ENCODE peak calls at places on chromosome 10, in nine cellular contexts. F is transverse colon, N is GM23338, T is SK-N-SH, R is prostate gland, Z is spleen, B is breast epithelium, J is endothelial cell of umbilical vein, Y is stomach. U is an unnamed sample.

GRCh38 chr10:99983280-99983988 is 26.3 kb downstream of the DNMBP start:
- DNase-seq in Z (no peak), N (no peak), T (peak; percentile 73), F (no peak), J (peak; percentile 90), R (no peak), B (no peak), Y (no peak), U (peak; percentile 72)

GRCh38 chr10:91220954-91221696 is 662 bp downstream of the PCGF5 start:
- DNase-seq in B (no peak), T (no peak), Z (no peak), Y (peak; percentile 30), N (peak; percentile 47), F (peak; percentile 41), J (peak; percentile 41), R (peak; percentile 15), U (peak; percentile 64)

GRCh38 chr10:70475661-70476060 is 2.9 kb upstream of the PALD1 start:
- DNase-seq in Y (no peak), R (no peak), F (no peak), Z (no peak), N (no peak), J (no peak), T (no peak), B (no peak), U (no peak)

GRCh38 chr10:103564799-103565365 is 71.4 kb downstream of the NEURL1 start:
- DNase-seq in B (no peak), Y (no peak), R (no peak), Z (no peak), J (no peak), N (peak; percentile 87), F (peak; percentile 40), T (peak; percentile 83), U (no peak)

GRCh38 chr10:14425031-14425430 is 94.3 kb upstream of the FRMD4A start:
- DNase-seq in F (no peak), J (no peak), Y (no peak), N (peak; percentile 24), Z (no peak), T (no peak), R (no peak), B (no peak), U (no peak)

GRCh38 chr10:131205556-131205955 is 106.0 kb downstream of the TCERG1L start:
- DNase-seq in R (no peak), B (no peak), J (no peak), T (no peak), N (no peak), Z (peak; percentile 47), Y (peak; percentile 17), F (no peak), U (peak; percentile 62)

GRCh38 chr10:33145451-33146188 is 187.6 kb upstream of the ITGB1 start:
- DNase-seq in N (no peak), Z (no peak), B (no peak), F (no peak), J (no peak), T (no peak), Y (peak; percentile 65), R (no peak), U (peak; percentile 38)

GRCh38 chr10:92508866-92509265 is 65.0 kb downstream of the IDE start:
- DNase-seq in Y (no peak), F (no peak), N (no peak), R (no peak), T (no peak), J (no peak), B (no peak), Z (no peak), U (no peak)

GRCh38 chr10:32141018-32141807 is 85.0 kb upstream of the KIF5B start:
- DNase-seq in R (peak; percentile 52), Y (peak; percentile 33), T (no peak), B (no peak), J (peak; percentile 91), Z (no peak), N (no peak), F (peak; percentile 51), U (no peak)

GRCh38 chr10:32142646-32143045 is 86.4 kb upstream of the KIF5B start:
- DNase-seq in R (no peak), Y (no peak), Z (no peak), J (no peak), F (no peak), B (no peak), T (no peak), N (no peak), U (no peak)

GRCh38 chr10:32143302-32143847 is 87.2 kb upstream of the KIF5B start:
- DNase-seq in B (no peak), N (no peak), Z (no peak), F (no peak), R (no peak), T (no peak), Y (no peak), J (no peak), U (no peak)

GRCh38 chr10:32140403-32140802 is 84.2 kb upstream of the KIF5B start:
- DNase-seq in Z (no peak), R (no peak), N (peak; percentile 17), F (no peak), J (no peak), Y (no peak), B (no peak), T (no peak), U (no peak)

DNA sequence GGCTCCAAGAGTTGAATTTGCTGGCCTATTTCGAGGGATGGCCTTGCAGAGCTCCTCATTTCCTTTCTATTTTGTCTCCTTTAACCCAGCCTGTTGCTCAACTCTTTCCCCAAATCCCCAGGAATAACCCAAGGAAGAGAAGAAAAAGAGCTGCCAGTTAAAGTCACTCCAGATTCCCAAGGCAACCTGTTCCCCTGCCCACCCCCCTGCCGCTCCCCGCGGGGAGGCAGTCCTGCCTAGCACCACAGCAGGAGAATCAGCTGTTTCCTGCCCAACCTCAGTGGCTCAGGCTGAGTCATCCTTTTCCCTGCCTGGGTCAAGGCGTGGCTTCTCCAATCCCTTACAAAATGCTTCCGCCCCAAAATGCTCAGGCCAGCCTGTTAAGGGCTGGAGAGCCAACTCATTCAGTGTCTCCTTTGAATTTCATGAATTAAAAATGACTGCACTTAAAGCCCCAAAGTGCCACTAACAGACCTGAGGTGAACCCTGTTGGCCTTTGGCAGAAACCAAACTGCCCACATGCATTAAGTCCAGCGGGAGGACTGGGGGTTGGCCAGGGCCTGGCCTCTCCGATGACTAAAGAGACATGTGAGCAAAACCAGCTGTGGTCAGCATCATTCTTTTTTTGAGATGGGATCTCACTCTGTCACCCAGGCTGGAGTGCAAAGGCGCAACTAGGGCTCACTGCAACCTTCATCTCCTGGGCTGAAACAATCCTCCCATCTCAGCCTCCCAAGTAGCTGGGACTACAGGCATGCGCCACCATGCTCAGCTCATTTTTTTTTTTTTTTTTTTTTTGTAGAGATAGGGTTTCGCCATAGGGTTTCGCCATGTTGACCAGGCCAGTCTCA is 83.2 kb upstream of the KIF5B start:
- DNase-seq in Y (peak; percentile 68), F (peak; percentile 86), N (peak; percentile 88), R (peak; percentile 40), Z (peak; percentile 84), T (peak; percentile 20), B (peak; percentile 66), J (peak; percentile 94), U (peak; percentile 93)
- TF ChIP-seq POLR2AphosphoS5 in Y (peak; percentile 84), F (peak; percentile 59), N (no peak), R (peak; percentile 53), Z (peak; percentile 70), T (peak; percentile 36), B (peak; percentile 59), J (peak; percentile 72), U (peak; percentile 76)

GRCh38 chr10:22619111-22619510 is 95.3 kb downstream of the PIP4K2A start:
- DNase-seq in J (no peak), T (no peak), R (no peak), Z (no peak), N (no peak), F (no peak), Y (no peak), B (no peak), U (no peak)

GRCh38 chr10:22620929-22621328 is 93.4 kb downstream of the PIP4K2A start:
- DNase-seq in Z (no peak), T (no peak), J (no peak), R (no peak), N (no peak), Y (no peak), B (no peak), F (no peak), U (no peak)

GRCh38 chr10:22622242-22622806 is 92.1 kb downstream of the PIP4K2A start:
- DNase-seq in Z (no peak), J (no peak), F (no peak), R (no peak), T (no peak), Y (no peak), N (no peak), B (no peak), U (no peak)

GRCh38 chr10:22621726-22622125 is 92.7 kb downstream of the PIP4K2A start:
- DNase-seq in R (no peak), N (no peak), J (peak; percentile 70), Y (no peak), Z (no peak), T (no peak), F (no peak), B (no peak), U (no peak)

DNA sequence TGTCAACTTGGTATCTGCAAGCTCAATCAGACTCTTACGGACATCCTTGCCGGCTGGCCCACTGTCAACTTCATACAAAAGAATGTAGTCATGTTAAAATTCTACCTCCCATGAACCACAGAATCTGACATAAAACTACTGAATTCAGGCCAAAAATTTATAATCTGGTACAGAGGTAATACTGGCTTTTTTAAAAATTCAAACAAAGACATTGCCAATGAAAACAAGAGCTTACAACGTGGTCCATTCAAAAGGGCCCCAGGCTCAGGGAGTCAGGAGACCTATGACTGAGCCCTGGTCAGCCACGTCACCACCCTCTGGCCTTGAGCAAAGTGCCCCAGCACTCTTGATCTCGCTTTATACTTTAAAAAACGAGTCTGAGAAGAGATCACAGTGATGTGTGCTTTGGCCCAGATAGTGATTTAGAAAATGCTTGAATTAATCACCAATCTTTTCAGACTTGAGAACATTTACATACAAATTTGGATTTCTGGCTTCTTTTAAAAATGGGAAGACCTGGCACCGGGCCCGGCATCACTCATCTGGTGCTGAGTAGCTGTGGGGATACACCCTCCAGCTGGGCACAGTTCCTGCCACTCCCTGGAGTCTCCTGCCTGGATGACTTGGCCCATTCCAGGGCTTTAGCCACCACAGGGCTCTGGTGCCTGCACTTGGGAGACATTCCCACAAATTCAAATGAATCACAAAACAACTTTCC is 94.1 kb downstream of the PIP4K2A start:
- DNase-seq in Y (peak; percentile 61), J (peak; percentile 91), N (no peak), B (peak; percentile 71), F (peak; percentile 26), T (peak; percentile 44), Z (no peak), R (no peak), U (peak; percentile 88)
- H3K4me1 ChIP-seq in Y (peaks cover 67% of the 10 kb centered on the region), J (peaks cover 66% of the 10 kb centered on the region), N (peaks cover 57% of the 10 kb centered on the region), B (no peaks in the 10 kb centered on the region), F (peaks cover 22% of the 10 kb centered on the region), T (peaks cover 41% of the 10 kb centered on the region), Z (peaks cover 80% of the 10 kb centered on the region), R (no peaks in the 10 kb centered on the region), U (peaks cover 41% of the 10 kb centered on the region)

GRCh38 chr10:3877092-3878000 is 92.3 kb upstream of the KLF6 start:
- DNase-seq in B (no peak), Y (no peak), J (peak; percentile 43), Z (no peak), T (no peak), F (no peak), R (no peak), N (no peak), U (no peak)

GRCh38 chr10:3876563-3876962 is 91.6 kb upstream of the KLF6 start:
- DNase-seq in T (no peak), B (no peak), Y (no peak), J (no peak), Z (no peak), N (peak; percentile 35), R (no peak), F (no peak), U (no peak)

GRCh38 chr10:3881622-3882021 is 96.6 kb upstream of the KLF6 start:
- DNase-seq in R (no peak), Z (no peak), T (no peak), B (no peak), F (no peak), Y (no peak), J (no peak), N (no peak), U (no peak)

GRCh38 chr10:3875842-3876235 is 90.8 kb upstream of the KLF6 start:
- DNase-seq in R (no peak), Y (no peak), T (no peak), Z (no peak), J (no peak), F (no peak), B (no peak), N (no peak), U (peak; percentile 34)

DNA sequence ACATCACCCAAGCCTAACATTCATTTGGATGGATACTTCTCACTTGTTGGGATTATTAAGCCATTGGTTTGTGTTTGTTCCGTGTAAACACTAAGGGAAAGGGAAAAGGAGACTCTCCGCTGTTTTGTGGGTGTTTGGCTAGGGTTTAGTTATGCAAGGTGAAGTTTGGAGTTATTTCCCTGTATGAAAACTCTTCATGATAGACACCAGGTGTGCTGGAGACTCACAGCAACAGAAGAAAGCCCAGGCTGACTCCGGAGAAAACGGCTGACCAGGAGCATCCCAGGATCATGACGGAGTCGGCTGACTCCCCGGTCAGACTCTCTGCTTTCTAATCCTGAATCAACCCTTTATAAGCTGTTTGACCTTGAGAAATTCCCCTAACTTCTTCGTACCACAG is 94.1 kb upstream of the KLF6 start:
- DNase-seq in Y (no peak), J (no peak), F (no peak), B (no peak), Z (no peak), T (no peak), N (no peak), R (no peak), U (no peak)
- H3K27ac ChIP-seq in Y (no peak overlapping the region), J (no peak overlapping the region), F (no peak overlapping the region), B (no peak overlapping the region), Z (no peak overlapping the region), T (no peak overlapping the region), N (no peak overlapping the region), R (no peak overlapping the region), U (no peak overlapping the region)

GRCh38 chr10:79019961-79020491 is 48.7 kb upstream of the ZMIZ1 start:
- DNase-seq in N (no peak), B (no peak), R (no peak), J (no peak), Z (peak; percentile 30), F (no peak), Y (peak; percentile 34), T (no peak), U (peak; percentile 87)
- TF ChIP-seq POLR2AphosphoS5 in N (no peak), B (no peak), R (no peak), J (no peak), Z (no peak), F (no peak), Y (peak; percentile 29), T (no peak), U (peak; percentile 73)

U was measured in suprapubic skin.